ENCODE peak calls at places on chromosomes 1 and 21, in nine cellular contexts. H is tibial nerve, D is HCT116, W is stomach, S is A549, B is esophagus squamous epithelium, Q is esophagus muscularis mucosa, U is testis, E is heart left ventricle. P is an unnamed sample.

GRCh38 chr21:32712043-32712442 is 15.8 kb downstream of the SYNJ1 start:
- DNase-seq in H (no peak), D (no peak), W (no peak), S (no peak), B (no peak), Q (no peak), U (no peak), E (no peak), P (no peak)

GRCh38 chr1:17475729-17476128 is 36.3 kb upstream of the RCC2 start:
- DNase-seq in H (no peak), D (no peak), W (no peak), S (peak), B (no peak), Q (no peak), U (peak), E (peak), P (no peak)

GRCh38 chr1:224168859-224169380 is 14.1 kb upstream of the DEGS1 start:
- DNase-seq in H (no peak), D (no peak), W (no peak), S (peak), B (no peak), Q (no peak), U (no peak), E (peak), P (no peak)

GRCh38 chr1:208924011-208924410 is 659.5 kb upstream of the CAMK1G start:
- DNase-seq in H (no peak), D (no peak), W (no peak), S (no peak), B (no peak), Q (no peak), U (no peak), E (no peak), P (no peak)

GRCh38 chr1:94600556-94600955 is 59.0 kb upstream of the F3 start:
- DNase-seq in H (no peak), D (no peak), W (no peak), S (no peak), B (no peak), Q (peak), U (no peak), E (no peak), P (peak)

GRCh38 chr1:56806804-56807203 is 12.4 kb downstream of the FYB2 start:
- DNase-seq in H (no peak), D (no peak), W (no peak), S (no peak), B (no peak), Q (no peak), U (peak), E (no peak), P (no peak)

GRCh38 chr1:241077386-241078147 is 279.4 kb downstream of the RGS7 start:
- DNase-seq in H (no peak), D (no peak), W (no peak), S (no peak), B (no peak), Q (no peak), U (no peak), E (no peak), P (no peak)

GRCh38 chr1:197595244-197595904 is 179.9 kb downstream of the DENND1B start:
- DNase-seq in H (no peak), D (no peak), W (no peak), S (no peak), B (no peak), Q (no peak), U (no peak), E (no peak), P (no peak)

GRCh38 chr1:40878906-40879305 is 16.7 kb upstream of the CITED4 start:
- DNase-seq in H (no peak), D (no peak), W (no peak), S (no peak), B (no peak), Q (no peak), U (no peak), E (no peak), P (no peak)

GRCh38 chr1:28392027-28392652 is 22.6 kb downstream of the PHACTR4 start:
- DNase-seq in H (no peak), D (no peak), W (no peak), S (peak), B (no peak), Q (no peak), U (no peak), E (no peak), P (no peak)

DNA sequence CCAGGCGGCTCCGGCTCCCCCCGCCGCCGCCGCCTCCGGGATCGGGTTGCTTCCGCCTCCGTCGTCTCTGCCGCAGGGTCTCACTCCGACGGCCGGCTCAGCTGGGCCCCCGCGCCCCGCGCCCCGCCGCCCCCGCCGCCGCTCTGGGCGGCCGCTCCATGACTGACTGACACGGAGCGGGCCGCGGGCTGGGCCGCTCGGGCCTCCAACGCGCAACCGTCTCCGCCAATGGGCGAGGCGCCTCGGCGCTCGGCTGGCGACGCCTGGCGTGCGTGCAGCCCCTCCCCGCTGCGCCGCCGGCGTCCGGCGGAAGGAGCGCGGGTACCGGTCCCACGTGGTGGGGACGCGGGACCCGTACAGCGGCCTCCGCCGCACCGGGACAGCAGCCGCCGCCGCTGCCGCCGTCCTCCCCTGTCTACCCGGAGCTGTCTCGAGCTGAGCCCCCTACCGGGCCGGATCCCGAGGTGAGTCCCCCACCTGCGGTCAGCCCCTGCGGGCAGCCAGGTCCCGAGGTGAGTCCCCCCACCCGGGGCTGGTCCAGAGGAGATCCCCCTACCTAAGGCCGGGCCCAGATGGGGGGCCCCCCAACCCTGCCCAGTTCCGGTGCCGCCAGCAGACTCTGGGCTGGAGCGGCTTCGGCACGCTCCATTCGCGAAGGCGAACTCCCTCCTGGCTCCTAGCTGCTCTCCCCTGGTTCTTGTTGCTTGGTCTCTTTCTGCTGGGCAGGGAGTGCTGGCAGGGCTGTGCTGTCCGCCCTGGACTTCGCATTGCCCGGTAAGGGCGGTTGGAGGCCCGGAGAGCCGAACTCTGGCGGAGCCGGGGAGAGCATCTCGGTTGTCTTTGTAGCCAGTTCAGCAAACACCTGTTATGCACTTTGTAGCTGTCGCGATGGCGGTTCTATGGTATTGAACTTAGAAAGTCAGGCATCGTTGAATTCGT is at the start of the genes TAF5L and URB2:
- DNase-seq in H (peak), D (peak), W (peak), S (peak), B (peak), Q (peak), U (peak), E (peak), P (no peak)
- TF ChIP-seq CTCF in H (no peak), D (no peak), W (no peak), S (no peak), B (no peak), Q (no peak), U (peak), E (no peak), P (no peak)

DNA sequence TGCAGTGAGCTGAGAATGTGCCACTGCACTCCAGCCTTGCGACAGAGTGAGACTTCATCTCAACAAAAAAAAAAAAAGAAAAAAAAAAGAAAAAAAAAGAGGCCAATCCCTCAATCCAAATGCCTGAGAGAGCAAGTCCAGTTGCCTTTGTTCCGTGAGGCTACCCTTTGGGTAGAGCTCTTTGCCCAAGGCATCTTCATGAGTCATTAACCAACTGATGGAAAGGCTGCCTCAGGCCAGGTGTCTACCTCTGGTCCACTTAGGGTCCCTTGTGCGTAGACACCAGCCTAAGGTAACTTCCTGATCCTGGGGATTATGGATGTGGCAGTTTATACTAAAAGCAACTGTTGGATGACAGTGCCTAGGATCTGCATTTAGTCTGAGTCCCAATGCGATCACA is 20.7 kb upstream of the ZNF326 start:
- DNase-seq in H (no peak), D (no peak), W (no peak), S (no peak), B (no peak), Q (no peak), U (no peak), E (no peak), P (no peak)
- TF ChIP-seq POLR2A in H (no peak), D (no peak), W (no peak), S (no peak), B (no peak), Q (no peak), U (no peak), E (no peak), P (no peak)

DNA sequence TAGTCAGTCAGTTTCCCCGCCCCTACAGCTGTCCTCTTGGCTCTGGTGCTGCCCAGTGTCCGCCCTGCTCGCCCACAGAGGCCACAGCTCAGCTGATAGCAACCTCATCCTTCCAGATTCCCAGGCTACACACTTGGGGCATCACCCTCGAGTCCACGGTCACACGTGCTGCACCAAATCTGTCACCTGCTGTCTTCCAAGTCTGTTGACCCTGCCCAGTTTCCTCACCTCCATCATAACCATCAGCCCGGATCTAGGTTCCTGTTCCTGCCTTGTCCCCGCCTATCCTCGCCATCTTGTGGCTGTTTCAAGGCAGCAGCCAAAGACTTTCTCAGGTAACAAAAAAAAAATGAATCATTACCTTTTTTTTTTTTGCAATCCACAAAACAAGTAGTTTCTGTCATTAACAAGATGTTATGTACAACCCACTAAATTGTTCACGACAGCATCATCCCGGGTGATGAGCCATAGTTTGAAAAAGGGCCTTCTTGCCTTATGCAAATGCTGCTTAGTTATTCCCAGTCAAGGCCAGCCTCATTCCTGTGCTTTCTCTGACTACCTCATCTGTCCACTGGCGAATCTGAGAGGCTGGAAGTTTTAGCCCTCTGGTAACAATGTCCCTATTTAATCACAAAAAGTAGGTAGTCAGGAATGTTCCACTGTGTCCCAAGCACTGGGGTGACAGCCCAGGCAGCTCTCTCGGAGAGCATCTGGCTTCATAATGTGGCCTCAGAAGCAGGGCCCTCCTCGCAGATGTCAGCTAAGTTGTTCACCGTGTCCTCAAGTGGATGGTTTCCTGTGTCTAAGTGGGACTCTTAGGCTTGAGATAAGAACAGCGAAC is 4.9 kb upstream of the MIIP start:
- DNase-seq in H (no peak), D (no peak), W (no peak), S (peak), B (no peak), Q (no peak), U (peak), E (peak), P (no peak)
- TF ChIP-seq CTCF in H (no peak), D (peak), W (no peak), S (no peak), B (no peak), Q (no peak), U (no peak), E (no peak), P (no peak)

GRCh38 chr1:39127513-39127912 is 77.0 kb upstream of the MACF1 start:
- DNase-seq in H (no peak), D (no peak), W (peak), S (peak), B (no peak), Q (no peak), U (peak), E (no peak), P (no peak)
- TF ChIP-seq POLR2A in H (no peak), D (no peak), W (no peak), S (no peak), B (no peak), Q (no peak), U (no peak), E (no peak), P (no peak)